ENCODE peak calls at places on chromosomes 16 and 17, in four cellular contexts. M is A549, R is natural killer cell, N is tibial artery. G is an unnamed sample.

GRCh38 chr16:53756329-53756996 is 52.5 kb downstream of the FTO start:
- DNase-seq in M (no peak), N (no peak), R (no peak), G (no peak)

GRCh38 chr17:9023389-9024210 is 2.3 kb downstream of the NTN1 start:
- DNase-seq in R (no peak), M (no peak), N (no peak), G (no peak)

GRCh38 chr17:78875738-78876597 is 27.0 kb downstream of the CEP295NL start:
- DNase-seq in M (no peak), R (no peak), N (no peak), G (no peak)

GRCh38 chr16:73064227-73064995 is 16.5 kb upstream of the ZFHX3 start:
- DNase-seq in N (no peak), M (no peak), R (no peak), G (no peak)

GRCh38 chr17:8709006-8709405 is 35.6 kb downstream of the CCDC42 start:
- DNase-seq in N (no peak), R (no peak), M (no peak), G (no peak)

GRCh38 chr16:68642436-68643064 is 2.6 kb upstream of the CDH3 start:
- DNase-seq in R (no peak), N (no peak), M (no peak), G (peak)

GRCh38 chr16:572865-573650 is 3.3 kb downstream of the PIGQ start:
- DNase-seq in N (no peak), M (no peak), R (no peak), G (no peak)

GRCh38 chr16:14641877-14642276 is 9.1 kb downstream of the BFAR start:
- DNase-seq in R (no peak), M (peak), N (no peak), G (no peak)

GRCh38 chr17:82332669-82333278 is 792 bp downstream of the SECTM1 start:
- DNase-seq in M (peak), R (no peak), N (peak), G (no peak)

GRCh38 chr16:30658731-30659506 is 688 bp downstream of the FBRS start:
- DNase-seq in M (peak), N (peak), R (peak), G (peak)

GRCh38 chr16:86828653-86829052 is 250.3 kb downstream of the FOXL1 start:
- DNase-seq in M (no peak), R (no peak), N (no peak), G (no peak)

GRCh38 chr17:76816590-76817135 is 51.5 kb upstream of the MGAT5B start:
- DNase-seq in R (peak), N (no peak), M (peak), G (no peak)

GRCh38 chr16:71894921-71895678 is at the start of gene IST1:
- DNase-seq in M (peak), N (peak), R (peak), G (peak)
- TF ChIP-seq CTCF in M (no peak), N (no peak), R (no peak), G (no peak)

GRCh38 chr16:46607529-46607928 is 13.7 kb downstream of the SHCBP1 start:
- DNase-seq in R (no peak), M (peak), N (no peak), G (no peak)
- TF ChIP-seq CTCF in R (peak), M (peak), N (peak), G (peak)

DNA sequence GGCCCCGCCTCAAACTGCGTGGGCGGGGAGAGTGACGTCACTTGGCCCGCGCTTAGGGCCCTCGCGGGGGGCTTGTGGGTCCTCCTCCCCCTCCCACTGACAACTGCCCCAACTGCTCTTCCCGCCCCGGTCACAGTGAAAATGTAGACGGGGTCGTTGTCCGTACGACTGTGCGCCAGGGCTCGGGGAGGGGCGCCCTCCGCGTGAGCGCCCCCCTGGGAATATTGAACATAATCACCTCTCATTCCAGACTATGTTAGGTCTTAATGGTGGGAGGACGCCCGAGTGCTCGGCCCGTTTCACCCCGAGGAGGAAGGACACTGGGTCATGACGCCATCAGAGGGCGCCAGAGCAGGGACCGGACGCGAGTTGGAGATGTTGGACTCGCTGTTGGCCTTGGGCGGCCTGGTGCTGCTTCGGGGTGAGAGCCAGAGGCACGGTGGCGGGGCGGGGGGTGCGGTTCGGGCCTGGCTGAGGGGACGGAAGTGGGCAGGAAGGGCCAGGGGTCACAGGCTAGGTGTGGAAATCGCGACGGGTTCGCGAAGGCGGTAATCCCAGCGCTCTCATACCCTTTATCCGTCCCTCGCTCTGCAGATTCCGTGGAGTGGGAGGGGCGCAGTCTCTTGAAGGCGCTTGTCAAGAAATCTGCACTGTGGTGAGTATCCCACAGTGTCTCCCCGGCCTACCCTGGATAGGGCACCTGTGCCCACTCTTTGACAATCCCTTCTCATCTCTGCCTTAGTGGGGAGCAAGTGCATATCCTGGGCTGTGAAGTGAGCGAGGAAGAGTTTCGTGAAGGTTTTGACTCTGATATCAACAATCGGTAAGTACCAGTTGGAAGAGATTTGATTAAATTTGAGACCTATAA is at the start of gene ELP5:
- DNase-seq in N (peak), M (peak), R (peak), G (peak)
- TF ChIP-seq CTCF in N (no peak), M (peak), R (no peak), G (peak)

GRCh38 chr17:44221072-44221861 is 1.8 kb upstream of the UBTF start:
- DNase-seq in R (peak), M (peak), N (peak), G (peak)
- TF ChIP-seq CTCF in R (no peak), M (no peak), N (no peak), G (no peak)

GRCh38 chr16:28202147-28202746 is 9.5 kb downstream of the XPO6 start:
- DNase-seq in M (peak), R (no peak), N (no peak), G (no peak)
- TF ChIP-seq CTCF in M (no peak), R (no peak), N (no peak), G (no peak)

GRCh38 chr17:47615766-47616424 is 33.8 kb upstream of the KPNB1 start:
- DNase-seq in M (peak), N (no peak), R (no peak), G (no peak)

GRCh38 chr17:47620503-47621245 is 29.0 kb upstream of the KPNB1 start:
- DNase-seq in R (no peak), M (no peak), N (no peak), G (no peak)

GRCh38 chr17:47621293-47622178 is 28.2 kb upstream of the KPNB1 start:
- DNase-seq in N (no peak), M (peak), R (no peak), G (no peak)

GRCh38 chr17:47622179-47622549 is 27.6 kb upstream of the KPNB1 start:
- DNase-seq in N (no peak), M (no peak), R (no peak), G (no peak)

DNA sequence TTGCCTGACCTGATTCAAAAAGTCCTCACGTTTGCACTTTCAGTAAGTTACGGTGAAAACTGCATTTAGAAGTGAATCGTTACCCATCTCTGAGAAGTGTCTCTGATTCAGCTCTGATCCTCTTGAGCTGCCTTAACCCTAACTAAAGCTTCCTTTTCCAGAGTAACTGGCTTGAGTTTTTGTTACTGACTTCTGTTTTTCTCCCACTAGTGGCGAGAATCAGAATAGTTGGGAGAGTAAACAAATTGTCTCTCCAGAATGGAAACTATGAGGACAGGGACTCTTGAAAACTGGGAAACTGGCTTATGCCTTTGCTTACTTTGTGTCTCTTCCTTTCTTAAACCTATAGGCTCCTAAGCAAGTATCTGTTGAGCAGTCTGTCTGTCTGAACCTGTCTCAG is 31.3 kb upstream of the KPNB1 start:
- DNase-seq in M (peak), N (no peak), R (no peak), G (no peak)
- TF ChIP-seq CTCF in M (peak), N (no peak), R (no peak), G (peak)